ENCODE peak calls at places on chromosomes 1 and 21, in six cellular contexts. One of them, this sample, is unnamed.

GRCh38 chr21:43192501-43193081 is 23.8 kb downstream of the CRYAA start:
- DNase-seq in IMR-90: no peak
- DNase-seq in astrocyte: no peak
- DNase-seq in foreskin fibroblast: no peak
- DNase-seq in CD8-positive, alpha-beta T cell: no peak
- DNase-seq in CD4-positive, alpha-beta T cell: no peak
- DNase-seq in this sample: no peak

GRCh38 chr21:29658177-29658933 is 281.4 kb downstream of the GRIK1 start:
- DNase-seq in CD8-positive, alpha-beta T cell: no peak
- DNase-seq in IMR-90: no peak
- DNase-seq in CD4-positive, alpha-beta T cell: no peak
- DNase-seq in astrocyte: no peak
- DNase-seq in foreskin fibroblast: no peak
- DNase-seq in this sample: no peak

GRCh38 chr1:3564921-3565831 is 46.1 kb downstream of the MEGF6 start:
- DNase-seq in foreskin fibroblast: peak
- DNase-seq in astrocyte: no peak
- DNase-seq in IMR-90: peak
- DNase-seq in CD8-positive, alpha-beta T cell: peak
- DNase-seq in CD4-positive, alpha-beta T cell: peak
- DNase-seq in this sample: peak

GRCh38 chr21:41686664-41687063 is 80.2 kb downstream of the RIPK4 start:
- DNase-seq in astrocyte: no peak
- DNase-seq in CD4-positive, alpha-beta T cell: no peak
- DNase-seq in foreskin fibroblast: no peak
- DNase-seq in CD8-positive, alpha-beta T cell: no peak
- DNase-seq in IMR-90: no peak
- DNase-seq in this sample: no peak

GRCh38 chr1:226602186-226603029 is 53.8 kb downstream of the STUM start:
- DNase-seq in foreskin fibroblast: peak
- DNase-seq in IMR-90: peak
- DNase-seq in CD8-positive, alpha-beta T cell: no peak
- DNase-seq in CD4-positive, alpha-beta T cell: no peak
- DNase-seq in astrocyte: peak
- DNase-seq in this sample: peak

GRCh38 chr1:29584816-29585600 is 348.7 kb downstream of the PTPRU start:
- DNase-seq in astrocyte: peak
- DNase-seq in CD4-positive, alpha-beta T cell: no peak
- DNase-seq in foreskin fibroblast: no peak
- DNase-seq in IMR-90: no peak
- DNase-seq in CD8-positive, alpha-beta T cell: no peak
- DNase-seq in this sample: no peak

GRCh38 chr1:171940373-171940772 is 99.1 kb downstream of the DNM3 start:
- DNase-seq in astrocyte: no peak
- DNase-seq in CD8-positive, alpha-beta T cell: no peak
- DNase-seq in IMR-90: no peak
- DNase-seq in foreskin fibroblast: peak
- DNase-seq in CD4-positive, alpha-beta T cell: no peak
- DNase-seq in this sample: peak

GRCh38 chr21:36428789-36429671 is 43.8 kb downstream of the CHAF1B start:
- DNase-seq in foreskin fibroblast: peak
- DNase-seq in astrocyte: peak
- DNase-seq in CD8-positive, alpha-beta T cell: no peak
- DNase-seq in CD4-positive, alpha-beta T cell: no peak
- DNase-seq in IMR-90: no peak
- DNase-seq in this sample: no peak

GRCh38 chr1:3992103-3992556 is 92.1 kb upstream of the C1orf174 start:
- DNase-seq in foreskin fibroblast: peak
- DNase-seq in CD8-positive, alpha-beta T cell: no peak
- DNase-seq in IMR-90: peak
- DNase-seq in astrocyte: no peak
- DNase-seq in CD4-positive, alpha-beta T cell: no peak
- DNase-seq in this sample: no peak

GRCh38 chr1:27873671-27874384 is 1.5 kb downstream of the THEMIS2 start:
- DNase-seq in IMR-90: no peak
- DNase-seq in CD4-positive, alpha-beta T cell: no peak
- DNase-seq in astrocyte: no peak
- DNase-seq in foreskin fibroblast: no peak
- DNase-seq in CD8-positive, alpha-beta T cell: no peak
- DNase-seq in this sample: no peak

GRCh38 chr1:89989791-89990190 is 5.1 kb upstream of the ZNF326 start:
- DNase-seq in foreskin fibroblast: no peak
- DNase-seq in CD8-positive, alpha-beta T cell: no peak
- DNase-seq in CD4-positive, alpha-beta T cell: no peak
- DNase-seq in IMR-90: no peak
- DNase-seq in astrocyte: no peak
- DNase-seq in this sample: no peak

GRCh38 chr1:17829579-17829978 is 74.4 kb downstream of the ACTL8 start:
- DNase-seq in CD8-positive, alpha-beta T cell: no peak
- DNase-seq in CD4-positive, alpha-beta T cell: no peak
- DNase-seq in astrocyte: no peak
- DNase-seq in IMR-90: no peak
- DNase-seq in foreskin fibroblast: no peak
- DNase-seq in this sample: no peak

GRCh38 chr1:177443003-177443402 is 272.2 kb downstream of the BRINP2 start:
- DNase-seq in CD8-positive, alpha-beta T cell: no peak
- DNase-seq in CD4-positive, alpha-beta T cell: no peak
- DNase-seq in IMR-90: no peak
- DNase-seq in foreskin fibroblast: no peak
- DNase-seq in astrocyte: no peak
- DNase-seq in this sample: no peak

GRCh38 chr1:12376236-12377064 is 146.6 kb downstream of the VPS13D start:
- DNase-seq in CD4-positive, alpha-beta T cell: no peak
- DNase-seq in foreskin fibroblast: no peak
- DNase-seq in CD8-positive, alpha-beta T cell: no peak
- DNase-seq in astrocyte: no peak
- DNase-seq in IMR-90: no peak
- DNase-seq in this sample: peak

GRCh38 chr1:46686255-46686654 is 14.6 kb downstream of the TEX38 start:
- DNase-seq in IMR-90: no peak
- DNase-seq in astrocyte: no peak
- DNase-seq in CD8-positive, alpha-beta T cell: no peak
- DNase-seq in foreskin fibroblast: no peak
- DNase-seq in CD4-positive, alpha-beta T cell: no peak
- DNase-seq in this sample: no peak

GRCh38 chr1:110756506-110756905 is 81.8 kb upstream of the KCNA3 start:
- DNase-seq in CD8-positive, alpha-beta T cell: no peak
- DNase-seq in astrocyte: no peak
- DNase-seq in IMR-90: no peak
- DNase-seq in CD4-positive, alpha-beta T cell: no peak
- DNase-seq in foreskin fibroblast: no peak
- DNase-seq in this sample: no peak

GRCh38 chr1:63847308-63847910 is 73.6 kb downstream of the ROR1 start:
- DNase-seq in foreskin fibroblast: no peak
- DNase-seq in astrocyte: no peak
- DNase-seq in CD8-positive, alpha-beta T cell: no peak
- DNase-seq in CD4-positive, alpha-beta T cell: no peak
- DNase-seq in IMR-90: no peak
- DNase-seq in this sample: no peak
- TF ChIP-seq CTCF in foreskin fibroblast: no peak
- TF ChIP-seq CTCF in astrocyte: no peak
- TF ChIP-seq CTCF in CD8-positive, alpha-beta T cell: no peak
- TF ChIP-seq CTCF in CD4-positive, alpha-beta T cell: no peak
- TF ChIP-seq CTCF in IMR-90: no peak
- TF ChIP-seq CTCF in this sample: no peak

GRCh38 chr1:156053770-156054499 is at the start of gene UBQLN4:
- DNase-seq in CD8-positive, alpha-beta T cell: peak
- DNase-seq in CD4-positive, alpha-beta T cell: peak
- DNase-seq in IMR-90: peak
- DNase-seq in foreskin fibroblast: peak
- DNase-seq in astrocyte: peak
- DNase-seq in this sample: peak
- TF ChIP-seq CTCF in CD8-positive, alpha-beta T cell: peak
- TF ChIP-seq CTCF in CD4-positive, alpha-beta T cell: peak
- TF ChIP-seq CTCF in IMR-90: peak
- TF ChIP-seq CTCF in foreskin fibroblast: peak
- TF ChIP-seq CTCF in astrocyte: no peak
- TF ChIP-seq CTCF in this sample: peak

DNA sequence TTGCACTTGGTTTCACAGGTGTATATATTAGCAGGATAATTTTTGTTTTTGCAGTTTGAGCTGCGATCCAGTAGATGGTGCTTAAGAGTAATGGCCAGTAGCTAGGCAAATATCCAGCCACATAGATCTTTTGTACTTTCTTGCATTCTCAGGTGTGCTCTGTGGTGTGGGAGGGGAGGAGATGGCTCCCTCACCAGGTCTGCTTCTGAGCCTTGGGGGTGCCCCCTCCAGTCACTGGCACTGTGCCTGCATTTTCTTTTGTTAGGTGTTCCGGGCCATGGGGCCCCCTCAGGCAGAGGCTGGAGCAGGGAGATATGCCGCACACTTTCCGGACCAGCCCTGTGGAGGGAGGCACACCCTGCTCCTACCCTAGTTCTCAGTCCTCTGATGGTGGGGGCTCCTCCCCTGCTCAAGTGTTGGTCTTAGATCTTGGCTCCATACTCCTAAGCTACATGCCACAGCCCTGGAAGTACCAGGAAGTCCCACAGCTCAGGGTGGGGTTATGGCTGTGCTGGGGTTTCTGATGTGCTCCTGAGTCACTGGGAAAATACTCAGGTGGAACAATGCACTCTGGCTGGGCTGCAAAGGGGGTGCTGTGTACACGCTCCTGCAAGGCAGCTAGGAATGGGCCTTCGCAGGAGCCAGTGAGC is 197.6 kb upstream of the DMRTA2 start:
- DNase-seq in CD8-positive, alpha-beta T cell: no peak
- DNase-seq in IMR-90: peak
- DNase-seq in CD4-positive, alpha-beta T cell: no peak
- DNase-seq in foreskin fibroblast: peak
- DNase-seq in astrocyte: peak
- DNase-seq in this sample: peak
- TF ChIP-seq CTCF in CD8-positive, alpha-beta T cell: no peak
- TF ChIP-seq CTCF in IMR-90: peak
- TF ChIP-seq CTCF in CD4-positive, alpha-beta T cell: no peak
- TF ChIP-seq CTCF in foreskin fibroblast: peak
- TF ChIP-seq CTCF in astrocyte: peak
- TF ChIP-seq CTCF in this sample: peak

DNA sequence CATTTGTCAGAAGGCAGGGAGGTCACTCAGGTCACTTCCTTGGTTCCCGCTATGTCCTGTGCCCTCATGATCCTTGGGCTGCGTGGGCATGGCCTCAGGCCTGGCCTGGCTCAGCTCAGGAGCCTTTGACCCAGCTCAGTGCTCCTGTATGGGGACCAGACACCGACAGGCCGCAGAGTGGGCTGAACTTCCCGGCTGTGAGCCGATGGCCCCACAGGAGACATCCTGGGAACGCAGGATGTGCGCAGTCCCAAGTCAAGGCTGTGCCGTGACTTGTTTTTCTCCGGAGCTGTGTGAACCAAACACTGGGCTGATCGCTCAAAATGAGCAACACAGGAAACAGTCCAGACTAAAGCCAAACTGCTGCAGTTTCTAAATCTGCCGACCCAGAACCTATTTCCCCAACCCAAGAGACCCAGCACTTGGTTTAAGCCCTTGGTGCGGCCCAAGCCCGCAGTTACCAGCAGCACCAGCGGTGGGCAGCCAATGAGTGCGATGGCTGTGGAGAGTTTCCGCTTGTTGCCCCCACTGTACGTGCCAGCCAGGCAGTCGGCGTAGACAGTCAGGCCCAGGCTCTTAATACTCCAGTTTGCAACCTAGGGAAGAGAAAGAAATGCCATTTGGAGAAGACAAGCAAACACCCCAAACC is 92.3 kb upstream of the GCLM start:
- DNase-seq in IMR-90: no peak
- DNase-seq in astrocyte: no peak
- DNase-seq in CD8-positive, alpha-beta T cell: no peak
- DNase-seq in foreskin fibroblast: no peak
- DNase-seq in CD4-positive, alpha-beta T cell: no peak
- DNase-seq in this sample: no peak
- TF ChIP-seq CTCF in IMR-90: no peak
- TF ChIP-seq CTCF in astrocyte: no peak
- TF ChIP-seq CTCF in CD8-positive, alpha-beta T cell: no peak
- TF ChIP-seq CTCF in foreskin fibroblast: no peak
- TF ChIP-seq CTCF in CD4-positive, alpha-beta T cell: no peak
- TF ChIP-seq CTCF in this sample: no peak

GRCh38 chr1:221356693-221357092 is 385.2 kb downstream of the DUSP10 start:
- DNase-seq in astrocyte: no peak
- DNase-seq in CD8-positive, alpha-beta T cell: no peak
- DNase-seq in foreskin fibroblast: no peak
- DNase-seq in CD4-positive, alpha-beta T cell: no peak
- DNase-seq in IMR-90: no peak
- DNase-seq in this sample: no peak
- TF ChIP-seq CTCF in astrocyte: no peak
- TF ChIP-seq CTCF in CD8-positive, alpha-beta T cell: no peak
- TF ChIP-seq CTCF in foreskin fibroblast: no peak
- TF ChIP-seq CTCF in CD4-positive, alpha-beta T cell: no peak
- TF ChIP-seq CTCF in IMR-90: no peak
- TF ChIP-seq CTCF in this sample: peak